ENCODE peak calls at places on chromosome 1, in ten cellular contexts. N, I, M, T, G, C, O, B, E and Z are unnamed samples.

GRCh38 chr1:86648255-86648654 is 56.1 kb upstream of the SH3GLB1 start:
- DNase-seq in M (peak; percentile 7), B (peak; percentile 15), N (no peak), O (no peak), C (no peak), I (no peak), E (no peak), T (no peak), G (no peak), Z (no peak)

GRCh38 chr1:116167625-116168276 is 56.6 kb downstream of the MAB21L3 start:
- DNase-seq in C (peak; percentile 22), O (peak; percentile 27), T (no peak), I (peak; percentile 36), E (no peak), N (no peak), M (no peak), G (no peak), B (no peak), Z (no peak)

GRCh38 chr1:87113313-87113712 is 198.9 kb downstream of the HS2ST1 start:
- DNase-seq in T (no peak), C (no peak), O (no peak), B (no peak), I (no peak), N (peak; percentile 35), G (no peak), E (no peak), M (no peak), Z (no peak)

GRCh38 chr1:170664283-170664827 is 424 bp downstream of the PRRX1 start:
- DNase-seq in O (no peak), E (peak; percentile 35), I (peak; percentile 29), G (no peak), N (no peak), B (peak; percentile 39), C (peak; percentile 33), M (no peak), T (no peak), Z (no peak)

GRCh38 chr1:202575906-202576653 is 134.2 kb downstream of the SYT2 start:
- DNase-seq in G (no peak), B (no peak), M (no peak), N (no peak), T (no peak), C (no peak), I (no peak), E (no peak), O (no peak), Z (no peak)

GRCh38 chr1:115282825-115283224 is 55.2 kb downstream of the NGF start:
- DNase-seq in C (peak; percentile 94), E (peak; percentile 50), T (no peak), N (peak; percentile 74), I (peak; percentile 42), G (no peak), B (no peak), M (peak; percentile 14), O (peak; percentile 26), Z (no peak)

GRCh38 chr1:184716158-184716557 is 38.5 kb downstream of the EDEM3 start:
- DNase-seq in G (no peak), E (no peak), C (no peak), M (no peak), O (no peak), N (no peak), B (no peak), T (no peak), I (no peak), Z (no peak)

GRCh38 chr1:156706647-156707008 is 1.2 kb upstream of the CRABP2 start:
- DNase-seq in G (no peak), T (no peak), B (no peak), M (no peak), N (peak; percentile 60), I (peak; percentile 62), E (peak; percentile 80), O (no peak), C (peak; percentile 85), Z (no peak)

GRCh38 chr1:100710881-100711660 is 8.5 kb upstream of the VCAM1 start:
- DNase-seq in G (no peak), B (no peak), O (no peak), M (peak; percentile 4), T (no peak), C (no peak), N (no peak), E (no peak), I (no peak), Z (no peak)

GRCh38 chr1:170388489-170388888 is 143.5 kb upstream of the GORAB start:
- DNase-seq in G (no peak), O (no peak), E (no peak), T (no peak), B (no peak), C (no peak), N (no peak), M (no peak), I (no peak), Z (no peak)

GRCh38 chr1:195604287-195604686 is 1004.0 kb downstream of the KCNT2 start:
- DNase-seq in B (no peak), T (no peak), N (no peak), E (no peak), M (no peak), G (no peak), C (no peak), O (no peak), I (no peak), Z (no peak)

GRCh38 chr1:93178418-93178817 is 1.8 kb downstream of the TMED5 start:
- DNase-seq in T (no peak), E (peak; percentile 35), G (no peak), B (no peak), C (no peak), N (no peak), I (no peak), M (peak; percentile 14), O (no peak), Z (no peak)

GRCh38 chr1:44565265-44565750 is 109.0 kb downstream of the TMEM53 start:
- DNase-seq in C (no peak), E (no peak), T (no peak), B (no peak), O (no peak), G (no peak), N (no peak), I (no peak), M (no peak), Z (no peak)

GRCh38 chr1:218201601-218202000 is 83.5 kb upstream of the RRP15 start:
- DNase-seq in G (no peak), E (no peak), C (no peak), N (no peak), T (no peak), M (no peak), O (no peak), I (no peak), B (no peak), Z (no peak)

GRCh38 chr1:159056069-159056698 is 20.4 kb downstream of the AIM2 start:
- DNase-seq in I (no peak), M (peak; percentile 19), G (no peak), T (no peak), C (no peak), N (no peak), E (no peak), B (no peak), O (no peak), Z (peak; percentile 6)

GRCh38 chr1:244800821-244801220 is 34.6 kb upstream of the COX20 start:
- DNase-seq in M (no peak), B (no peak), O (no peak), C (no peak), G (no peak), E (no peak), N (no peak), T (no peak), I (no peak), Z (no peak)
- TF ChIP-seq POLR2A in M (no peak), B (no peak), O (no peak), C (no peak), G (no peak), E (no peak), N (no peak), T (no peak), I (no peak), Z (no peak)

GRCh38 chr1:111755321-111756123 is at the start of gene DDX20:
- DNase-seq in B (peak; percentile 85), I (peak; percentile 92), C (peak; percentile 90), M (peak; percentile 96), N (peak; percentile 85), E (peak; percentile 95), G (peak; percentile 92), T (peak; percentile 90), O (peak; percentile 92), Z (peak; percentile 98)
- TF ChIP-seq POLR2A in B (peak; percentile 78), I (peak; percentile 25), C (peak; percentile 60), M (peak; percentile 92), N (peak; percentile 22), E (peak; percentile 62), G (peak; percentile 89), T (peak; percentile 92), O (no peak), Z (peak; percentile 87)

DNA sequence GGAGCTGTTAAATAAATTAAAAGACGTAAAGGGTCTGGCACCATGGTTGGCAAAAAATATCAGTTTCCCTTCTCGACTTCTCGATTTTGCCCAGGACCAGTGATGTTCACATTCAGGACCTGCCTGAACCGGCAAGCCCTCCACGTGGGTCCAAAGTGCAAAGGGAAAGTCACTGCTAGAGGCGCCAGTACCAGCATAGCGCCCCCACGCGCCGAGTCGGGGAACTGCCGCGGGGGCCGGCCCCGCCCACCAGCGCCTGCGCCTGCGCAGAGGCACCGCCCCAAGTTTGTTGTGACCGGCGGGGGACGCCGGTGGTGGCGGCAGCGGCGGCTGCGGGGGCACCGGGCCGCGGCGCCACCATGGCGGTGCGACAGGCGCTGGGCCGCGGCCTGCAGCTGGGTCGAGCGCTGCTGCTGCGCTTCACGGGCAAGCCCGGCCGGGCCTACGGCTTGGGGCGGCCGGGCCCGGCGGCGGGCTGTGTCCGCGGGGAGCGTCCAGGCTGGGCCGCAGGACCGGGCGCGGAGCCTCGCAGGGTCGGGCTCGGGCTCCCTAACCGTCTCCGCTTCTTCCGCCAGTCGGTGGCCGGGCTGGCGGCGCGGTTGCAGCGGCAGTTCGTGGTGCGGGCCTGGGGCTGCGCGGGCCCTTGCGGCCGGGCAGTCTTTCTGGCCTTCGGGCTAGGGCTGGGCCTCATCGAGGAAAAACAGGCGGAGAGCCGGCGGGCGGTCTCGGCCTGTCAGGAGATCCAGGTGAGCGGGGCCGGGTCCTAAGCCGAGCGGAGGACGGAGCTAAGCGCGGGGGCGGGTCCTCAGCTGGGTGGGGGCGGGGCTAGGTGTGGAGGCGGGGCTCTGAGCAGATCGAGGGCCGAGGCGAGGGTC is at the start of gene PINK1:
- DNase-seq in B (peak; percentile 54), M (peak; percentile 80), N (peak; percentile 62), T (peak; percentile 83), G (peak; percentile 76), C (peak; percentile 74), I (peak; percentile 85), E (peak; percentile 84), O (peak; percentile 84), Z (peak; percentile 86)
- TF ChIP-seq POLR2A in B (peak; percentile 41), M (peak; percentile 55), N (peak; percentile 70), T (no peak), G (no peak), C (no peak), I (peak; percentile 38), E (peak; percentile 96), O (no peak), Z (peak; percentile 81)

DNA sequence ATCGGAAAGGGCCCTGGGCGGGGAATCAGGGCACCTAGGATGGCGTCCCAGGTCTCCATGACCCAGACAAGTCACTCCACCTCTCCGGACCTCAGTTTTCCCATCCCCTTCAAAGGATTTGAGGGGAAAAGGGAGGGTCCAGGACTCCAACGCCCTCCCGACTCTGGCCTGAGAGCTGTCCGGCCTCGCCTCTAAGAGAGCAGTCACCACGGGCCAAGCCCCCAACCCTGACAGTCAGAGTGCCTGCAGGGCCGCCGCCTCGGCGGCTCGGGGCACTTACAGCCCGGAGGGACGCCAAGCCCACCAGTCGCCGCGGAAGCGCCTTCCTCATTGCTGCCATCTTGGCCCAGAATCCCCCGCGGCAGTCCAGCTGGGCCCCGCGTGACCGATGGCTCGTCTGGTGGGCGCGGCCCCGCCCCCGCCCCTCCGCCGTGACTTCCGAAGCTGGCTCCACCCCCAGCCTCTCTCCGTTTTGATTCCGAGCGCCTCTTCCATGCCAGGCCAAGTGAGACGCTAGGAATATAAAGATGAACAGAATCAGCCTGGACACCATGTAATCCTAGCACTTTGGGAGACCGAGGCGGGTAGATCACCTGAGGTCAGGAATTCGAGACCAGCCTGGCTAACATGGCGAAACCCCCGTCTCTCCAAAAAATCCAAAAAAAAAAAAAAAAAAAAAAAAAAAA is at the start of gene HMGCL:
- DNase-seq in E (peak; percentile 93), I (peak; percentile 96), T (peak; percentile 90), B (peak; percentile 79), C (peak; percentile 89), M (peak; percentile 92), N (peak; percentile 86), G (peak; percentile 95), O (peak; percentile 93), Z (peak; percentile 95)
- TF ChIP-seq POLR2A in E (peak; percentile 91), I (peak; percentile 74), T (peak; percentile 98), B (peak; percentile 86), C (peak; percentile 90), M (peak; percentile 86), N (peak; percentile 76), G (peak; percentile 97), O (peak; percentile 67), Z (peak; percentile 95)